ENCODE peak calls at places on chromosomes 11 and 22, in eight cellular contexts. V, H, Z, D, Q, C, U and E are unnamed samples.

GRCh38 chr11:71935338-71935925 is 6.6 kb downstream of the RNF121 start:
- DNase-seq in V (no peak), H (no peak), Z (no peak), D (no peak), Q (no peak), C (no peak), U (no peak), E (no peak)

GRCh38 chr11:133509924-133510697 is 22.2 kb downstream of the OPCML start:
- DNase-seq in V (no peak), H (no peak), Z (no peak), D (no peak), Q (no peak), C (no peak), U (no peak), E (no peak)

GRCh38 chr22:41360126-41360525 is 21.6 kb upstream of the TEF start:
- DNase-seq in V (no peak), H (no peak), Z (no peak), D (no peak), Q (no peak), C (no peak), U (peak), E (no peak)

GRCh38 chr11:116731097-116731761 is 41.6 kb downstream of the BUD13 start:
- DNase-seq in V (no peak), H (no peak), Z (no peak), D (peak), Q (no peak), C (peak), U (peak), E (no peak)

GRCh38 chr11:68324695-68325094 is 12.3 kb downstream of the LRP5 start:
- DNase-seq in V (no peak), H (no peak), Z (no peak), D (no peak), Q (no peak), C (no peak), U (no peak), E (no peak)

GRCh38 chr11:72641900-72642814 is 32.1 kb downstream of the PDE2A start:
- DNase-seq in V (no peak), H (no peak), Z (no peak), D (no peak), Q (no peak), C (no peak), U (peak), E (peak)

GRCh38 chr22:24529898-24530297 is 25.0 kb downstream of the GUCD1 start:
- DNase-seq in V (no peak), H (no peak), Z (no peak), D (no peak), Q (no peak), C (no peak), U (no peak), E (no peak)

GRCh38 chr11:66842501-66842895 is 743 bp upstream of the RCE1 start:
- DNase-seq in V (no peak), H (no peak), Z (no peak), D (no peak), Q (no peak), C (no peak), U (no peak), E (no peak)

GRCh38 chr22:17266261-17266971 is 47.2 kb upstream of the ADA2 start:
- DNase-seq in V (no peak), H (no peak), Z (no peak), D (no peak), Q (no peak), C (no peak), U (peak), E (no peak)

GRCh38 chr11:119206512-119207299 is 567 bp downstream of the CBL start:
- DNase-seq in V (peak), H (peak), Z (peak), D (no peak), Q (peak), C (no peak), U (peak), E (peak)

GRCh38 chr22:29209624-29209929 is 3.9 kb downstream of the EMID1 start:
- DNase-seq in V (no peak), H (no peak), Z (no peak), D (no peak), Q (no peak), C (no peak), U (no peak), E (no peak)

GRCh38 chr11:47863189-47863892 is 15.2 kb upstream of the NUP160 start:
- DNase-seq in V (peak), H (no peak), Z (peak), D (peak), Q (no peak), C (peak), U (no peak), E (no peak)

GRCh38 chr22:19784396-19785175 is 24.0 kb downstream of the TBX1 start:
- DNase-seq in V (no peak), H (no peak), Z (no peak), D (no peak), Q (no peak), C (no peak), U (no peak), E (no peak)
- TF ChIP-seq CTCF in V (no peak), H (no peak), Z (no peak), D (no peak), Q (no peak), C (no peak), U (no peak), E (no peak)

DNA sequence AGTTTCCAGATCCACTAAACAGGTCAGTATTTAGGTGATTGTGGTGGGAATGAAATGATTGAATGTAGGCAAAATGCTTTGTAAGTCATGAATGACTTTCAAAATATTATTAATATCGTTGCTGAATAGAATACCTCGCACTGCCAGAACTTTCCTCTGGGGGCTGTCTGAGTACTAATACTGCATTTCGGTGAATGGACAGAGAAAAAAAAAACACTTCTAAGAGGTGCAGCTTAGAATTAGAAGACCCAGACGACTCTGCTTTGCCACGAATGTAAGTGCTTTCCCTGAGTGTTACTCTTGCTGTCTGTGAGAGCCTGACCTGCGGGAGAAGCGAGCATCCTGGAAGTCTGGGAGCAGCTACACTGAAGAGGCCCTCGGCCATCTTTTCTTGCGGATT is 95.0 kb downstream of the SCN3B start:
- DNase-seq in V (no peak), H (no peak), Z (peak), D (peak), Q (no peak), C (no peak), U (no peak), E (no peak)
- TF ChIP-seq CTCF in V (no peak), H (no peak), Z (peak), D (peak), Q (no peak), C (peak), U (peak), E (no peak)

GRCh38 chr11:17747131-17747955 is 12.8 kb downstream of the KCNC1 start:
- DNase-seq in V (no peak), H (no peak), Z (no peak), D (no peak), Q (no peak), C (no peak), U (no peak), E (no peak)

GRCh38 chr11:17745032-17745772 is 10.6 kb downstream of the KCNC1 start:
- DNase-seq in V (no peak), H (no peak), Z (no peak), D (no peak), Q (no peak), C (no peak), U (no peak), E (no peak)

GRCh38 chr11:17748044-17748443 is 13.5 kb downstream of the KCNC1 start:
- DNase-seq in V (no peak), H (no peak), Z (no peak), D (no peak), Q (no peak), C (no peak), U (no peak), E (no peak)

GRCh38 chr11:17744151-17744940 is 9.8 kb downstream of the KCNC1 start:
- DNase-seq in V (no peak), H (no peak), Z (no peak), D (peak), Q (no peak), C (no peak), U (no peak), E (no peak)

GRCh38 chr11:17746096-17746495 is 11.5 kb downstream of the KCNC1 start:
- DNase-seq in V (no peak), H (no peak), Z (no peak), D (no peak), Q (no peak), C (no peak), U (no peak), E (no peak)
- TF ChIP-seq CTCF in V (no peak), H (no peak), Z (no peak), D (no peak), Q (no peak), C (no peak), U (no peak), E (no peak)

DNA sequence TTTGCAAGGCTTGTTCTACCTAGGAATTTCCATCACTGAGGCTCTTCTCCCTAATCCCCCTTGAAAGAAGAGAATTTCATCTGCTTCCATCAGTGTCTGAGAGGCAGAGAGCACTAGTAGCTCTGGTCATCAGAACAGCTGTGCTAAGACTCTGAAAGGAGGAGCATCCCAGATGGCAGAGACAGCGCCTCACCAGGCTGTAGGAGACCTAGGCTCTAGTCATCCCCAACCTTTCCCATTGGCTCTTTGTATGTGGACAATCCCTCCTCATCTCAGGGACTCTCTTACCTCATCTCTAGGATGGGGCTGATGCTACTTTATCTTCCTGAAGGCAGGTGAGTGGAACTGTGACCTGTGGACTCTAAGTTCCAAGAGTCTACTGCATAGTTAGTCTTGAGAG is 8.8 kb upstream of the OR9I1 start:
- DNase-seq in V (no peak), H (no peak), Z (no peak), D (no peak), Q (no peak), C (no peak), U (no peak), E (no peak)
- TF ChIP-seq CTCF in V (no peak), H (no peak), Z (no peak), D (no peak), Q (no peak), C (no peak), U (no peak), E (no peak)

GRCh38 chr11:60831501-60832079 is 10.3 kb upstream of the CCDC86 start:
- DNase-seq in V (peak), H (no peak), Z (no peak), D (peak), Q (no peak), C (no peak), U (no peak), E (no peak)

GRCh38 chr11:60834742-60835141 is 7.2 kb upstream of the CCDC86 start:
- DNase-seq in V (no peak), H (no peak), Z (no peak), D (no peak), Q (no peak), C (no peak), U (no peak), E (no peak)

GRCh38 chr11:60830478-60831142 is 11.3 kb upstream of the CCDC86 start:
- DNase-seq in V (no peak), H (no peak), Z (no peak), D (no peak), Q (no peak), C (no peak), U (no peak), E (no peak)

GRCh38 chr11:60835472-60835871 is 6.4 kb upstream of the CCDC86 start:
- DNase-seq in V (no peak), H (no peak), Z (no peak), D (peak), Q (no peak), C (peak), U (no peak), E (no peak)

DNA sequence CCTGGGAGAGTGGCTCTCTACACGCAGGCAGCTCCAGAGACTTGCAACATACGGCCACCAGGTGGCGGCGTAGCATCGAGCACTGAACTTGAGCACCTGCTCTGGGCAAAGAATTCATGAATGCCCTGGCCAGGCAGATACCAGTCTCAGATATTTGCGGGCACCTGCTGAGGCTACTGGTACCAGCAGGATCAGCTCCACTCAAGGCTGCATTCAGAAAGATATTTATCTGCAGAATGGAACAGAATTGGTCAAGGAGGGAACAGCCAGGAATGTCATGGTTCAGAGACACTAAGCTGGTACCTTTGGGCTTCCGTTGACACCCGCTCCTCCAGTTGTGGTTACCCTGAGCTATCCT is 10.8 kb upstream of the CCDC86 start:
- DNase-seq in V (peak), H (peak), Z (peak), D (peak), Q (peak), C (peak), U (peak), E (peak)
- TF ChIP-seq CTCF in V (peak), H (peak), Z (peak), D (peak), Q (peak), C (peak), U (peak), E (peak)

GRCh38 chr22:19005905-19006304 is 69.8 kb upstream of the PRODH start:
- DNase-seq in V (no peak), H (no peak), Z (no peak), D (no peak), Q (no peak), C (no peak), U (no peak), E (no peak)
- TF ChIP-seq CTCF in V (no peak), H (no peak), Z (no peak), D (no peak), Q (no peak), C (no peak), U (no peak), E (no peak)

DNA sequence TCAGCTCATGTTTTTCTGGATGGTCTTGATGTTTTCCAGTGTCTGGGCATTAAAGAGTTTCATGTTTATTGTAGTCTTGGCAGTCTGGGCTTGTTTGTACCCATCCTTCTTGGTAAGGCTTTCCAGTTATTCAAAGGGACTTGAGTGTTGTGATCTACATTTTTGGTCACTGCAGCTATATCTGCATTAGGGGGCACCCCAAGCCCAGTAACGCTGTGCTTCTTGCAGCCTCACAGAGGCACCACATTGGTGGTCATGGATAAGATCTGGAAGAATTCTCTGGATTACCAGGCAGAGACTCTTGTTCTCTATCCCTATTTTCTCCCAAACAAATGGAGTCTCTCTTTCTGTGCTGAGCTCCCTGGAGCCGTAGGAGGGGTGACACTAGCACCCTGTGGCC is 451.5 kb upstream of the FAT3 start:
- DNase-seq in V (no peak), H (no peak), Z (no peak), D (no peak), Q (no peak), C (peak), U (no peak), E (no peak)
- TF ChIP-seq CTCF in V (no peak), H (no peak), Z (no peak), D (no peak), Q (no peak), C (peak), U (no peak), E (no peak)

GRCh38 chr22:22462813-22463567 is 45.6 kb downstream of the ZNF280B start:
- DNase-seq in V (peak), H (no peak), Z (no peak), D (no peak), Q (no peak), C (no peak), U (no peak), E (no peak)
- TF ChIP-seq CTCF in V (no peak), H (no peak), Z (peak), D (peak), Q (peak), C (peak), U (no peak), E (peak)

GRCh38 chr11:32331098-32331497 is 104.2 kb downstream of the WT1 start:
- DNase-seq in V (no peak), H (no peak), Z (no peak), D (no peak), Q (no peak), C (peak), U (no peak), E (no peak)

GRCh38 chr11:32332990-32333334 is 102.4 kb downstream of the WT1 start:
- DNase-seq in V (no peak), H (no peak), Z (no peak), D (no peak), Q (no peak), C (no peak), U (no peak), E (no peak)

GRCh38 chr11:32331792-32332191 is 103.5 kb downstream of the WT1 start:
- DNase-seq in V (no peak), H (no peak), Z (no peak), D (no peak), Q (no peak), C (no peak), U (no peak), E (no peak)

GRCh38 chr11:32333335-32333991 is 101.9 kb downstream of the WT1 start:
- DNase-seq in V (no peak), H (peak), Z (peak), D (peak), Q (no peak), C (peak), U (peak), E (peak)

GRCh38 chr11:32334822-32335221 is 100.5 kb downstream of the WT1 start:
- DNase-seq in V (peak), H (no peak), Z (no peak), D (no peak), Q (no peak), C (no peak), U (no peak), E (no peak)
- TF ChIP-seq CTCF in V (peak), H (no peak), Z (peak), D (peak), Q (no peak), C (peak), U (peak), E (no peak)

GRCh38 chr11:64225608-64226506 is at the start of the genes NUDT22 and TRPT1:
- DNase-seq in V (peak), H (peak), Z (peak), D (peak), Q (peak), C (peak), U (peak), E (peak)
- TF ChIP-seq CTCF in V (peak), H (peak), Z (peak), D (peak), Q (peak), C (peak), U (peak), E (peak)